ENCODE peak calls at places on chromosomes 16 and 17, in ten cellular contexts. N is HCT116, K is neural progenitor cell, U is mammary epithelial cell, O is A549, Z is fibroblast of lung, T is ascending aorta, V is tibial artery, M is cardiac muscle cell, F is prostate gland. L is an unnamed sample.

GRCh38 chr17:81002409-81003361 is 11.0 kb downstream of the CHMP6 start:
- DNase-seq in N (no peak), K (no peak), U (peak; percentile 65), O (no peak), Z (peak; percentile 72), T (no peak), V (no peak), M (no peak), F (no peak), L (no peak)

GRCh38 chr16:72924918-72925630 is 122.9 kb downstream of the ZFHX3 start:
- DNase-seq in N (no peak), K (no peak), U (peak; percentile 49), O (no peak), Z (no peak), T (no peak), V (peak; percentile 47), M (no peak), F (peak; percentile 88), L (no peak)

GRCh38 chr16:14602443-14602963 is 27.6 kb downstream of the PARN start:
- DNase-seq in N (no peak), K (no peak), U (no peak), O (no peak), Z (no peak), T (no peak), V (no peak), M (no peak), F (no peak), L (no peak)

GRCh38 chr16:49652441-49653175 is 203.3 kb downstream of the ZNF423 start:
- DNase-seq in N (no peak), K (no peak), U (no peak), O (no peak), Z (peak; percentile 54), T (no peak), V (peak; percentile 79), M (no peak), F (no peak), L (no peak)

GRCh38 chr16:71230122-71230845 is at the start of gene HYDIN:
- DNase-seq in N (no peak), K (peak; percentile 98), U (peak; percentile 71), O (peak; percentile 78), Z (peak; percentile 37), T (no peak), V (no peak), M (peak; percentile 96), F (peak; percentile 55), L (peak; percentile 75)

GRCh38 chr16:56332464-56333079 is 92.8 kb downstream of the AMFR start:
- DNase-seq in N (peak; percentile 65), K (peak; percentile 58), U (peak; percentile 54), O (peak; percentile 79), Z (peak; percentile 62), T (no peak), V (no peak), M (peak; percentile 82), F (no peak), L (peak; percentile 16)

GRCh38 chr17:45440161-45440859 is 7.6 kb upstream of the ARHGAP27 start:
- DNase-seq in N (no peak), K (no peak), U (no peak), O (no peak), Z (peak; percentile 36), T (no peak), V (peak; percentile 44), M (no peak), F (peak; percentile 54), L (no peak)

GRCh38 chr17:38574712-38575111 is 31.0 kb downstream of the SRCIN1 start:
- DNase-seq in N (no peak), K (no peak), U (no peak), O (no peak), Z (no peak), T (no peak), V (no peak), M (no peak), F (no peak), L (no peak)

GRCh38 chr17:47720196-47720595 is 12.8 kb upstream of the TBX21 start:
- DNase-seq in N (no peak), K (no peak), U (no peak), O (no peak), Z (no peak), T (no peak), V (no peak), M (no peak), F (no peak), L (no peak)

GRCh38 chr16:88533381-88533831 is 36.8 kb upstream of the ZC3H18 start:
- DNase-seq in N (no peak), K (no peak), U (no peak), O (no peak), Z (peak; percentile 50), T (no peak), V (no peak), M (no peak), F (no peak), L (no peak)

GRCh38 chr17:3687949-3688614 is 7.9 kb downstream of the P2RX5 start:
- DNase-seq in N (no peak), K (peak; percentile 47), U (no peak), O (no peak), Z (no peak), T (no peak), V (no peak), M (peak; percentile 13), F (no peak), L (no peak)

GRCh38 chr16:70294385-70295029 is 4.5 kb upstream of the DDX19B start:
- DNase-seq in N (no peak), K (no peak), U (no peak), O (no peak), Z (no peak), T (no peak), V (peak; percentile 61), M (no peak), F (no peak), L (no peak)

GRCh38 chr17:61076649-61077048 is 323.0 kb upstream of the TBX2 start:
- DNase-seq in N (no peak), K (no peak), U (no peak), O (no peak), Z (peak; percentile 40), T (no peak), V (no peak), M (no peak), F (no peak), L (no peak)

GRCh38 chr17:39973496-39973895 is 7.1 kb upstream of the PSMD3 start:
- DNase-seq in N (no peak), K (no peak), U (peak; percentile 57), O (no peak), Z (no peak), T (no peak), V (no peak), M (no peak), F (no peak), L (no peak)

GRCh38 chr16:88558457-88559442 is 11.5 kb upstream of the ZC3H18 start:
- DNase-seq in N (peak; percentile 64), K (peak; percentile 64), U (peak; percentile 23), O (peak; percentile 69), Z (peak; percentile 74), T (no peak), V (no peak), M (peak; percentile 78), F (peak; percentile 23), L (no peak)

GRCh38 chr17:12046786-12047185 is 26.1 kb downstream of the MAP2K4 start:
- DNase-seq in N (no peak), K (peak; percentile 83), U (no peak), O (no peak), Z (no peak), T (no peak), V (no peak), M (no peak), F (no peak), L (peak; percentile 11)

GRCh38 chr17:12048843-12049473 is 28.3 kb downstream of the MAP2K4 start:
- DNase-seq in N (no peak), K (no peak), U (no peak), O (no peak), Z (no peak), T (no peak), V (no peak), M (no peak), F (no peak), L (no peak)

GRCh38 chr17:12053552-12053951 is 32.9 kb downstream of the MAP2K4 start:
- DNase-seq in N (no peak), K (no peak), U (no peak), O (no peak), Z (no peak), T (no peak), V (no peak), M (no peak), F (no peak), L (no peak)

GRCh38 chr17:12047977-12048376 is 27.3 kb downstream of the MAP2K4 start:
- DNase-seq in N (no peak), K (no peak), U (no peak), O (no peak), Z (no peak), T (no peak), V (no peak), M (no peak), F (no peak), L (no peak)

GRCh38 chr17:12050646-12051225 is 30.1 kb downstream of the MAP2K4 start:
- DNase-seq in N (no peak), K (no peak), U (no peak), O (no peak), Z (no peak), T (no peak), V (no peak), M (no peak), F (no peak), L (no peak)
- H3K4me1 ChIP-seq in N (peaks cover 41% of the 10 kb centered on the region), K (peaks cover 40% of the 10 kb centered on the region), U (no peaks in the 10 kb centered on the region), O (peaks cover 20% of the 10 kb centered on the region), Z (peaks cover 5% of the 10 kb centered on the region), T (no peaks in the 10 kb centered on the region), V (peaks cover 12% of the 10 kb centered on the region), M (peaks cover 21% of the 10 kb centered on the region), F (no peaks in the 10 kb centered on the region), L (peaks cover 3% of the 10 kb centered on the region)

DNA sequence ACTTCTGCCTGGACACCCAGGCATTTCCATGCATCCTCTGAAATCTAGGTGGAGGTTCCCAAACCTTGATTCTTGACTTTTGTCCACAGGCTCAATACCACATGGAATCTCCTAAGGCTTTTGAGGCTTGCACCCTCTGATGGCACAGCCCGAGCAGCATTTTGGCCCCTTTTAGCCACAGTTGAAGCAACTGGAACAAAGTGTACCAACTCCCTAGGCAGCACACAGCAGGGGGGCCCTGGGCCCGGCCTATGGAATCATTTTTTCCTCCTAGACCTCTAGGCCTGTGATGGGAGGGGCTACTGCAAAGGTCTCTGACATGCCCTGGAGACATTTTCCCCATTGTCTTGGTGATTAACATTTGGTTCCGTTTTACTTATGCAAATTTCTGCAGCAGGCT is 32.0 kb downstream of the ABCC1 start:
- DNase-seq in N (no peak), K (no peak), U (no peak), O (no peak), Z (no peak), T (no peak), V (no peak), M (no peak), F (no peak), L (no peak)
- H3K9me3 ChIP-seq in N (peaks cover 20% of the 10 kb centered on the region), K (peaks cover 14% of the 10 kb centered on the region), U (peaks cover 20% of the 10 kb centered on the region), O (peaks cover 33% of the 10 kb centered on the region), Z (no peaks in the 10 kb centered on the region), T (no peaks in the 10 kb centered on the region), V (no peaks in the 10 kb centered on the region), M (no peaks in the 10 kb centered on the region), F (no peaks in the 10 kb centered on the region), L (peaks cover 1% of the 10 kb centered on the region)

GRCh38 chr17:65035704-65036103 is 20.8 kb downstream of the GNA13 start:
- DNase-seq in N (no peak), K (no peak), U (no peak), O (no peak), Z (no peak), T (no peak), V (no peak), M (no peak), F (no peak), L (no peak)
- H3K4me1 ChIP-seq in N (no peaks in the 10 kb centered on the region), K (no peaks in the 10 kb centered on the region), U (peaks cover 22% of the 10 kb centered on the region), O (peaks cover 6% of the 10 kb centered on the region), Z (no peaks in the 10 kb centered on the region), T (no peaks in the 10 kb centered on the region), V (peaks cover 40% of the 10 kb centered on the region), M (peaks cover 8% of the 10 kb centered on the region), F (peaks cover 2% of the 10 kb centered on the region), L (no peaks in the 10 kb centered on the region)

GRCh38 chr16:81321537-81321936 is 6.8 kb downstream of the GAN start:
- DNase-seq in N (no peak), K (no peak), U (no peak), O (no peak), Z (peak; percentile 3), T (no peak), V (no peak), M (no peak), F (no peak), L (no peak)
- H3K9me3 ChIP-seq in N (no peaks in the 10 kb centered on the region), K (no peaks in the 10 kb centered on the region), U (no peaks in the 10 kb centered on the region), O (no peaks in the 10 kb centered on the region), Z (no peaks in the 10 kb centered on the region), T (no peaks in the 10 kb centered on the region), V (no peaks in the 10 kb centered on the region), M (no peaks in the 10 kb centered on the region), F (no peaks in the 10 kb centered on the region), L (no peaks in the 10 kb centered on the region)

L was measured in iPS DF 6.9.